ENCODE peak calls at places on chromosomes 13 and 19, in five cellular contexts. One of them, this sample, is unnamed.

GRCh38 chr19:47019431-47020041 is at the start of gene NPAS1:
- DNase-seq in fibroblast of the aortic adventitia: no peak
- DNase-seq in adrenal gland: no peak
- DNase-seq in AG04450: no peak
- DNase-seq in AG09309: no peak
- DNase-seq in this sample: no peak

GRCh38 chr13:111409413-111409812 is 89.0 kb downstream of the TEX29 start:
- DNase-seq in fibroblast of the aortic adventitia: no peak
- DNase-seq in adrenal gland: no peak
- DNase-seq in AG04450: no peak
- DNase-seq in AG09309: no peak
- DNase-seq in this sample: no peak

GRCh38 chr19:45569619-45570421 is 14.8 kb downstream of the OPA3 start:
- DNase-seq in fibroblast of the aortic adventitia: peak
- DNase-seq in adrenal gland: peak
- DNase-seq in AG04450: no peak
- DNase-seq in AG09309: no peak
- DNase-seq in this sample: peak

GRCh38 chr13:48626726-48627451 is 26.8 kb upstream of the CYSLTR2 start:
- DNase-seq in fibroblast of the aortic adventitia: peak
- DNase-seq in adrenal gland: no peak
- DNase-seq in AG04450: no peak
- DNase-seq in AG09309: no peak
- DNase-seq in this sample: no peak

GRCh38 chr13:25249001-25249543 is 38.2 kb downstream of the MTMR6 start:
- DNase-seq in fibroblast of the aortic adventitia: peak
- DNase-seq in adrenal gland: peak
- DNase-seq in AG04450: no peak
- DNase-seq in AG09309: peak
- DNase-seq in this sample: peak

GRCh38 chr13:21913010-21913409 is 242.1 kb downstream of the FGF9 start:
- DNase-seq in fibroblast of the aortic adventitia: no peak
- DNase-seq in adrenal gland: peak
- DNase-seq in AG04450: no peak
- DNase-seq in AG09309: no peak
- DNase-seq in this sample: no peak

GRCh38 chr13:93977986-93978385 is 501.5 kb downstream of the DCT start:
- DNase-seq in fibroblast of the aortic adventitia: peak
- DNase-seq in adrenal gland: no peak
- DNase-seq in AG04450: no peak
- DNase-seq in AG09309: no peak
- DNase-seq in this sample: peak

GRCh38 chr19:3176715-3177501 is 1.7 kb upstream of the S1PR4 start:
- DNase-seq in fibroblast of the aortic adventitia: peak
- DNase-seq in adrenal gland: no peak
- DNase-seq in AG04450: no peak
- DNase-seq in AG09309: peak
- DNase-seq in this sample: peak

GRCh38 chr19:45577111-45577905 is 7.3 kb downstream of the OPA3 start:
- DNase-seq in fibroblast of the aortic adventitia: peak
- DNase-seq in adrenal gland: peak
- DNase-seq in AG04450: peak
- DNase-seq in AG09309: peak
- DNase-seq in this sample: peak

GRCh38 chr19:593055-593454 is 3.4 kb downstream of the HCN2 start:
- DNase-seq in fibroblast of the aortic adventitia: no peak
- DNase-seq in adrenal gland: no peak
- DNase-seq in AG04450: no peak
- DNase-seq in AG09309: no peak
- DNase-seq in this sample: no peak
- H3K4me3 ChIP-seq in fibroblast of the aortic adventitia: no peak
- H3K4me3 ChIP-seq in adrenal gland: no peak
- H3K4me3 ChIP-seq in AG04450: no peak
- H3K4me3 ChIP-seq in AG09309: no peak
- H3K4me3 ChIP-seq in this sample: no peak

GRCh38 chr19:18232540-18233223 is 6.4 kb upstream of the PDE4C start:
- DNase-seq in fibroblast of the aortic adventitia: no peak
- DNase-seq in adrenal gland: no peak
- DNase-seq in AG04450: no peak
- DNase-seq in AG09309: no peak
- DNase-seq in this sample: peak
- TF ChIP-seq CTCF in fibroblast of the aortic adventitia: peak
- TF ChIP-seq CTCF in adrenal gland: no peak
- TF ChIP-seq CTCF in AG04450: no peak
- TF ChIP-seq CTCF in AG09309: no peak
- TF ChIP-seq CTCF in this sample: no peak

DNA sequence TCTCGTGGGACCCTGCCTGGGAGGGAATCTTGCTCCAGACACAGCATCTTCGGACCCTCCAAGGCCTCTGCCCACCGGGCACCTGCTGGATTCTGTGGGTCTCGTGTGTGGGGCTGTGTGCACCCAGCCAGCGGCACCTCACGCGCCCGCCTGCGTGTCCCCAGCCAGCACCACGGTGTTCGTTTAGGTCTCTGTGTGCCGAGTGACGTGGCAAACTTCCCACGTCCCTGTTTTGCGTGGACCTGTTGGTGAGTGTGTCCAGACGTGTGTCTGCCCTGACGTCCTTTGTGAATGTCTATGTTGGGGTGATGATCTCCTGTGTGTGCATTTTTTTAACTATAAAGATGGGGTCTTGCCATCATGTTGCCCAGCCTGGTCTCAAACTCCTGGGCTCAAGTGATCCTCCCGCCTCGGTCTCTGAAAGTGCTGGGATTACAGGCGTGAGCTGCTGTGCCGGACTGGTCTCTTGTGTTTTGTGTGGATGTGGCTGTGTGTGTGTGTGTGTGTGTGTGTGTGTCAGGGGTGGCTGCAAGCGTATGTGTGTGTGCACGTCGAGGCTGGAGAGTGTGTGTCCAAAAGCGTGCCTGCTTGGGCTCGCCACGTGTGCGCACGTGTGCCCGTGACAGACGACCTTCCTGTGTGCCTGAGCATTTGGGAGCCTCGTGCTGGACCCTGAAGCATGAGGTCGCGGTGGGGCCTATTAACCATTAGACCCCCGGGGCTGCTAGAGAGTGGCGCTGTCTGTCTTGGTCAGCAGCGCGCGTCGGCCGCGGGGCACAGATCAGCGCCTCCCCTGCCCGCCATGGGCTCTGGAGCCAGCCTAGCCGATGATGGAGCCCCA is 15.7 kb downstream of the ARID3A start:
- DNase-seq in fibroblast of the aortic adventitia: no peak
- DNase-seq in adrenal gland: no peak
- DNase-seq in AG04450: no peak
- DNase-seq in AG09309: no peak
- DNase-seq in this sample: no peak
- H3K4me3 ChIP-seq in fibroblast of the aortic adventitia: peak
- H3K4me3 ChIP-seq in adrenal gland: no peak
- H3K4me3 ChIP-seq in AG04450: no peak
- H3K4me3 ChIP-seq in AG09309: peak
- H3K4me3 ChIP-seq in this sample: no peak

GRCh38 chr19:16043156-16043757 is 33.0 kb upstream of the TPM4 start:
- DNase-seq in fibroblast of the aortic adventitia: no peak
- DNase-seq in adrenal gland: no peak
- DNase-seq in AG04450: no peak
- DNase-seq in AG09309: no peak
- DNase-seq in this sample: no peak
- TF ChIP-seq CTCF in fibroblast of the aortic adventitia: no peak
- TF ChIP-seq CTCF in adrenal gland: no peak
- TF ChIP-seq CTCF in AG04450: no peak
- TF ChIP-seq CTCF in AG09309: no peak
- TF ChIP-seq CTCF in this sample: no peak

GRCh38 chr19:38869836-38870607 is 8.1 kb downstream of the RINL start:
- DNase-seq in fibroblast of the aortic adventitia: peak
- DNase-seq in adrenal gland: peak
- DNase-seq in AG04450: no peak
- DNase-seq in AG09309: no peak
- DNase-seq in this sample: peak
- H3K4me3 ChIP-seq in fibroblast of the aortic adventitia: peak
- H3K4me3 ChIP-seq in adrenal gland: peak
- H3K4me3 ChIP-seq in AG04450: peak
- H3K4me3 ChIP-seq in AG09309: peak
- H3K4me3 ChIP-seq in this sample: peak

GRCh38 chr13:27341616-27342015 is 71.0 kb downstream of the RASL11A start:
- DNase-seq in fibroblast of the aortic adventitia: no peak
- DNase-seq in adrenal gland: no peak
- DNase-seq in AG04450: no peak
- DNase-seq in AG09309: no peak
- DNase-seq in this sample: no peak

GRCh38 chr13:27338207-27338606 is 67.6 kb downstream of the RASL11A start:
- DNase-seq in fibroblast of the aortic adventitia: no peak
- DNase-seq in adrenal gland: no peak
- DNase-seq in AG04450: no peak
- DNase-seq in AG09309: no peak
- DNase-seq in this sample: no peak

GRCh38 chr13:27336005-27336673 is 65.5 kb downstream of the RASL11A start:
- DNase-seq in fibroblast of the aortic adventitia: peak
- DNase-seq in adrenal gland: no peak
- DNase-seq in AG04450: no peak
- DNase-seq in AG09309: peak
- DNase-seq in this sample: peak

GRCh38 chr13:27338816-27339215 is 68.2 kb downstream of the RASL11A start:
- DNase-seq in fibroblast of the aortic adventitia: no peak
- DNase-seq in adrenal gland: no peak
- DNase-seq in AG04450: no peak
- DNase-seq in AG09309: no peak
- DNase-seq in this sample: peak

DNA sequence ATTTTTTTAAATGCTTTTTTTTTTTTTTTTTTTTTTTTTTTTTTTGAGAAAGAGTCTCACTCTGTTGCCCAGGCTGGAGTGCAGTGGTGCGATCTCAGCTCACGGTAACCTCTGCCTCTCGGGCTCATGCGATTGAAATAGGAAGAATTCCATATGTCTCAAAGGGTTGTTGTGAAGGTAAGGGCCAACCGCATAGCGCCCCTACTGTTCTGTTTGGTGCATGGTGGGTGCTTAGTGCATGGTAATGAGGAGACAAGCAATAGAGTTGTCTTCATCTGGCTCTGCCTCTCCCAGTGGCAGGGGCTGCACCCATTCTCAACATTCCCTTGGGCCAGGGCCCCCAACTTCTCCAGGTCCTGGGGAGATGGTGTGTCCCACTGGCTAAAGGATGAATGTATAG is 68.7 kb downstream of the RASL11A start:
- DNase-seq in fibroblast of the aortic adventitia: peak
- DNase-seq in adrenal gland: peak
- DNase-seq in AG04450: no peak
- DNase-seq in AG09309: no peak
- DNase-seq in this sample: peak
- TF ChIP-seq CTCF in fibroblast of the aortic adventitia: peak
- TF ChIP-seq CTCF in adrenal gland: no peak
- TF ChIP-seq CTCF in AG04450: peak
- TF ChIP-seq CTCF in AG09309: peak
- TF ChIP-seq CTCF in this sample: peak

DNA sequence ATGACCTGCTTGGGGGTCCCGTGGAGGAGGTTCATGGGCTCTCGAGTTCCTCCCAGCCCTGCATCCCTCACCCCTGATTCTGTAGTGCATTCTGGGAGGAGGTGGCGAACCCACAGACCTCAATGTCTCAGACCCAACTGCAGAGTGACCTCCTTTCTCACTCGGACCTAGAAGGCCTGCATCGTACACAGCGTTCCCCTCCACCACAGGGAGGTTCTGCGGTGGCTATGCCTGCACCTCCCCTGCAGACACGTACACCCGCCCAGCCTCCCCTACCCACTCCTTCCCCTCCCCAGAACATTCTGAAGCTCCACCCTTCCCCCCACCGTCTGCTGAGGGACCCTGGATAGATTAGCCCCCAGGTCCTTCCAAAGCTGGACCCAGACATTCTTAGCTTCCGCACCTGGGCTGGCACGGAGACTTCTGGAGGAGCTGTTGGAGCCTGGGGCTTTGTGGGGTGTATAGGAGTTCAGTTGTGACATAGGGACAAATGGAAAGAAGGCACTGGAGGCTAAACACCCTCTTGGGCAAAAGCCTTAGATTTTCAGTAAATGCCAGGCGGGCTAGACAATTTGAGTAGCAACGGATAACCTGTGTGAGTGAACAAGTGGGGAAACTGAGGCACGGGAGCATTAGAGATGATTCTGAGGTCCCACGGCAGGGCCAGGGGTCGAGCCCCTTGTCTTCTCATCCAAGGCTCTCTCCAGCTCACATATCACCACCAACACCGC is 455 bp upstream of the FSD1 start:
- DNase-seq in fibroblast of the aortic adventitia: no peak
- DNase-seq in adrenal gland: no peak
- DNase-seq in AG04450: no peak
- DNase-seq in AG09309: no peak
- DNase-seq in this sample: no peak
- H3K4me3 ChIP-seq in fibroblast of the aortic adventitia: peak
- H3K4me3 ChIP-seq in adrenal gland: no peak
- H3K4me3 ChIP-seq in AG04450: peak
- H3K4me3 ChIP-seq in AG09309: no peak
- H3K4me3 ChIP-seq in this sample: no peak